ENCODE peak calls at places on chromosome 16, in four cellular contexts. One of them, this sample, is unnamed.

GRCh38 chr16:69327585-69328310 is 2.6 kb downstream of the PDF start:
- DNase-seq in GM23248: no peak
- DNase-seq in neural progenitor cell: no peak
- DNase-seq in Peyer's patch: no peak
- DNase-seq in this sample: no peak

GRCh38 chr16:69187387-69187890 is 475 bp downstream of the SNTB2 start:
- DNase-seq in GM23248: peak; percentile 73
- DNase-seq in neural progenitor cell: peak; percentile 78
- DNase-seq in Peyer's patch: peak; percentile 77
- DNase-seq in this sample: peak; percentile 39

GRCh38 chr16:775236-775796 is 12.9 kb downstream of the RPUSD1 start:
- DNase-seq in GM23248: no peak
- DNase-seq in neural progenitor cell: no peak
- DNase-seq in Peyer's patch: no peak
- DNase-seq in this sample: no peak

GRCh38 chr16:77732241-77732946 is 10.1 kb downstream of the NUDT7 start:
- DNase-seq in Peyer's patch: no peak
- DNase-seq in GM23248: peak; percentile 74
- DNase-seq in neural progenitor cell: no peak
- DNase-seq in this sample: no peak

GRCh38 chr16:67248401-67249177 is at the start of gene SLC9A5:
- DNase-seq in Peyer's patch: peak; percentile 54
- DNase-seq in GM23248: peak; percentile 65
- DNase-seq in neural progenitor cell: peak; percentile 71
- DNase-seq in this sample: peak; percentile 51

GRCh38 chr16:14409563-14409962 is 220.5 kb downstream of the PARN start:
- DNase-seq in Peyer's patch: no peak
- DNase-seq in neural progenitor cell: no peak
- DNase-seq in GM23248: peak; percentile 94
- DNase-seq in this sample: no peak

GRCh38 chr16:12314786-12315185 is 338.3 kb downstream of the SNX29 start:
- DNase-seq in Peyer's patch: no peak
- DNase-seq in GM23248: peak; percentile 14
- DNase-seq in neural progenitor cell: no peak
- DNase-seq in this sample: peak; percentile 70

GRCh38 chr16:53507464-53508180 is 4.6 kb upstream of the AKTIP start:
- DNase-seq in GM23248: no peak
- DNase-seq in Peyer's patch: no peak
- DNase-seq in neural progenitor cell: no peak
- DNase-seq in this sample: no peak

GRCh38 chr16:89115216-89115949 is 21.7 kb downstream of the ACSF3 start:
- DNase-seq in Peyer's patch: peak; percentile 57
- DNase-seq in neural progenitor cell: no peak
- DNase-seq in GM23248: no peak
- DNase-seq in this sample: peak; percentile 51

GRCh38 chr16:16062023-16062932 is 112.9 kb downstream of the ABCC1 start:
- DNase-seq in Peyer's patch: no peak
- DNase-seq in neural progenitor cell: peak; percentile 11
- DNase-seq in GM23248: no peak
- DNase-seq in this sample: no peak

GRCh38 chr16:89829630-89830437 is 1.6 kb downstream of the SPIRE2 start:
- DNase-seq in GM23248: no peak
- DNase-seq in neural progenitor cell: no peak
- DNase-seq in Peyer's patch: no peak
- DNase-seq in this sample: no peak

GRCh38 chr16:1162701-1163566 is 10.0 kb downstream of the CACNA1H start:
- DNase-seq in neural progenitor cell: no peak
- DNase-seq in GM23248: no peak
- DNase-seq in Peyer's patch: no peak
- DNase-seq in this sample: no peak

GRCh38 chr16:23949630-23950290 is 114.0 kb downstream of the PRKCB start:
- DNase-seq in Peyer's patch: peak; percentile 53
- DNase-seq in neural progenitor cell: no peak
- DNase-seq in GM23248: no peak
- DNase-seq in this sample: no peak

GRCh38 chr16:1003551-1004347 is 22.2 kb downstream of the SOX8 start:
- DNase-seq in Peyer's patch: no peak
- DNase-seq in neural progenitor cell: no peak
- DNase-seq in GM23248: peak; percentile 50
- DNase-seq in this sample: no peak

GRCh38 chr16:69188716-69189115 is 1.8 kb downstream of the SNTB2 start:
- DNase-seq in Peyer's patch: no peak
- DNase-seq in GM23248: peak; percentile 43
- DNase-seq in neural progenitor cell: peak; percentile 22
- DNase-seq in this sample: peak; percentile 10

GRCh38 chr16:81885976-81886586 is 107.0 kb downstream of the PLCG2 start:
- DNase-seq in Peyer's patch: no peak
- DNase-seq in neural progenitor cell: peak; percentile 60
- DNase-seq in GM23248: peak; percentile 56
- DNase-seq in this sample: peak; percentile 53

GRCh38 chr16:73671102-73671501 is 623.2 kb upstream of the ZFHX3 start:
- DNase-seq in neural progenitor cell: peak; percentile 21
- DNase-seq in GM23248: no peak
- DNase-seq in Peyer's patch: no peak
- DNase-seq in this sample: no peak

GRCh38 chr16:27795992-27796614 is 246.2 kb downstream of the KATNIP start:
- DNase-seq in GM23248: peak; percentile 55
- DNase-seq in Peyer's patch: no peak
- DNase-seq in neural progenitor cell: peak; percentile 85
- DNase-seq in this sample: peak; percentile 71

GRCh38 chr16:26987631-26988030 is 79.1 kb upstream of the C16orf82 start:
- DNase-seq in GM23248: peak; percentile 73
- DNase-seq in neural progenitor cell: no peak
- DNase-seq in Peyer's patch: no peak
- DNase-seq in this sample: no peak

GRCh38 chr16:22300427-22301071 is 3.3 kb downstream of the POLR3E start:
- DNase-seq in GM23248: peak; percentile 85
- DNase-seq in neural progenitor cell: peak; percentile 69
- DNase-seq in Peyer's patch: peak; percentile 80
- DNase-seq in this sample: peak; percentile 48

GRCh38 chr16:66523861-66524354 is 26.0 kb downstream of the TK2 start:
- DNase-seq in neural progenitor cell: no peak
- DNase-seq in Peyer's patch: peak; percentile 47
- DNase-seq in GM23248: no peak
- DNase-seq in this sample: no peak

GRCh38 chr16:57383276-57384247 is 11.3 kb downstream of the CX3CL1 start:
- DNase-seq in GM23248: peak; percentile 43
- DNase-seq in Peyer's patch: no peak
- DNase-seq in neural progenitor cell: no peak
- DNase-seq in this sample: no peak

GRCh38 chr16:3375680-3376079 is 20.0 kb downstream of the OR2C1 start:
- DNase-seq in GM23248: no peak
- DNase-seq in neural progenitor cell: no peak
- DNase-seq in Peyer's patch: no peak
- DNase-seq in this sample: no peak

GRCh38 chr16:58176608-58177346 is 21.1 kb downstream of the CSNK2A2 start:
- DNase-seq in Peyer's patch: no peak
- DNase-seq in GM23248: no peak
- DNase-seq in neural progenitor cell: no peak
- DNase-seq in this sample: no peak

GRCh38 chr16:55324491-55325447 is 766 bp downstream of the IRX6 start:
- DNase-seq in neural progenitor cell: peak; percentile 56
- DNase-seq in GM23248: peak; percentile 10
- DNase-seq in Peyer's patch: no peak
- DNase-seq in this sample: peak; percentile 94

GRCh38 chr16:1082952-1083675 is 10.6 kb downstream of the SSTR5 start:
- DNase-seq in neural progenitor cell: no peak
- DNase-seq in GM23248: no peak
- DNase-seq in Peyer's patch: no peak
- DNase-seq in this sample: no peak

GRCh38 chr16:8804313-8804712 is 6.7 kb downstream of the PMM2 start:
- DNase-seq in GM23248: no peak
- DNase-seq in Peyer's patch: no peak
- DNase-seq in neural progenitor cell: no peak
- DNase-seq in this sample: no peak

GRCh38 chr16:22413819-22414218 is 39.4 kb upstream of the CDR2 start:
- DNase-seq in Peyer's patch: no peak
- DNase-seq in neural progenitor cell: no peak
- DNase-seq in GM23248: no peak
- DNase-seq in this sample: no peak

GRCh38 chr16:68375801-68376536 is 65.2 kb downstream of the PRMT7 start:
- DNase-seq in neural progenitor cell: peak; percentile 75
- DNase-seq in GM23248: no peak
- DNase-seq in Peyer's patch: no peak
- DNase-seq in this sample: no peak

GRCh38 chr16:30511509-30511908 is 14.9 kb downstream of the ZNF768 start:
- DNase-seq in neural progenitor cell: no peak
- DNase-seq in GM23248: no peak
- DNase-seq in Peyer's patch: no peak
- DNase-seq in this sample: no peak

GRCh38 chr16:66487580-66488235 is 60.6 kb downstream of the BEAN1 start:
- DNase-seq in neural progenitor cell: no peak
- DNase-seq in GM23248: peak; percentile 24
- DNase-seq in Peyer's patch: peak; percentile 16
- DNase-seq in this sample: no peak

GRCh38 chr16:79970551-79971236 is 370.2 kb upstream of the MAF start:
- DNase-seq in Peyer's patch: no peak
- DNase-seq in neural progenitor cell: no peak
- DNase-seq in GM23248: peak; percentile 3
- DNase-seq in this sample: no peak

DNA sequence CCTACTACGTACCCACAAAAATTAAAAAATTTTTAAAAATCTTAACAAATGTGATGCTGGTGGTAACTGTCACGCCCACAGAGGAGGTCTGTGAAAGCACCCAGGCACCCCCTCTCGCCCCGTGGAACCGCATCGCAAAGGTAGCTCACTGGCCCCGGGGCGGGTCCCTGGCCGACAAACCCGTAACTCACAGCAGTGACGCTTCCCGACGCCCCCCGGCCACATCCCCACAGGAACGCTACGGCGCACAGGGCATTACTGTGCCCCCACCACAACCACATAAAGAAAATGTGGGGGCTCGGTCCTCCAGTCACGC is 366 bp downstream of the ANKS3 start:
- DNase-seq in GM23248: peak; percentile 36
- DNase-seq in Peyer's patch: no peak
- DNase-seq in neural progenitor cell: no peak
- DNase-seq in this sample: no peak
- H3K27ac ChIP-seq in GM23248: peak overlapping the region; percentile 29
- H3K27ac ChIP-seq in Peyer's patch: peak overlapping the region; percentile 80
- H3K27ac ChIP-seq in neural progenitor cell: peak overlapping the region; percentile 47
- H3K27ac ChIP-seq in this sample: peak overlapping the region; percentile 19

DNA sequence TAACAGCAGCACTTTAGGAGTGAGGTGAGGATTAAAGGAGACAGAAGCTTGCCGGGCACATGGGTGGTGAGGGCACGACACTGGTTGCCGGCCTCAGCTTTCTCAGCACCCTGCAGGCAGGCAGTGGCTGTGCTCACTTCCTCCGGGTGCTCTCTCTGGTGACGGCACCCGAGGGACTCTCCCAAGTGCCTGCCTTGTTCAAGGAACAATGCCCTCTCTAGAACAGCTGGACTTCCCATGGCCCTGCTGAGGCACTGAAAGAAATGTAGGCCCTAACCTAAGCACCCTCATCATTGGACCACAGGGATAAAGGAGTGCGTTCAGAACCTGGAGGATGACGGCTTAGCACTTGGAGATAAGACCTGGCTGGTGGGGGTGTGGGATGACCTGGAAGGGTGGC is 72.7 kb downstream of the N4BP1 start:
- DNase-seq in neural progenitor cell: no peak
- DNase-seq in Peyer's patch: no peak
- DNase-seq in GM23248: no peak
- DNase-seq in this sample: no peak
- H3K27ac ChIP-seq in neural progenitor cell: no peak overlapping the region
- H3K27ac ChIP-seq in Peyer's patch: peak overlapping the region; percentile 55
- H3K27ac ChIP-seq in GM23248: no peak overlapping the region
- H3K27ac ChIP-seq in this sample: peak overlapping the region; percentile 86

GRCh38 chr16:72369273-72369672 is 197.3 kb upstream of the PMFBP1 start:
- DNase-seq in Peyer's patch: no peak
- DNase-seq in GM23248: no peak
- DNase-seq in neural progenitor cell: no peak
- DNase-seq in this sample: no peak

GRCh38 chr16:72367841-72368240 is 195.9 kb upstream of the PMFBP1 start:
- DNase-seq in GM23248: peak; percentile 32
- DNase-seq in Peyer's patch: no peak
- DNase-seq in neural progenitor cell: no peak
- DNase-seq in this sample: no peak

GRCh38 chr16:72372646-72373045 is 200.7 kb upstream of the PMFBP1 start:
- DNase-seq in GM23248: no peak
- DNase-seq in Peyer's patch: no peak
- DNase-seq in neural progenitor cell: no peak
- DNase-seq in this sample: no peak

GRCh38 chr16:72371307-72372081 is 199.5 kb upstream of the PMFBP1 start:
- DNase-seq in GM23248: peak; percentile 50
- DNase-seq in Peyer's patch: no peak
- DNase-seq in neural progenitor cell: peak; percentile 83
- DNase-seq in this sample: no peak

DNA sequence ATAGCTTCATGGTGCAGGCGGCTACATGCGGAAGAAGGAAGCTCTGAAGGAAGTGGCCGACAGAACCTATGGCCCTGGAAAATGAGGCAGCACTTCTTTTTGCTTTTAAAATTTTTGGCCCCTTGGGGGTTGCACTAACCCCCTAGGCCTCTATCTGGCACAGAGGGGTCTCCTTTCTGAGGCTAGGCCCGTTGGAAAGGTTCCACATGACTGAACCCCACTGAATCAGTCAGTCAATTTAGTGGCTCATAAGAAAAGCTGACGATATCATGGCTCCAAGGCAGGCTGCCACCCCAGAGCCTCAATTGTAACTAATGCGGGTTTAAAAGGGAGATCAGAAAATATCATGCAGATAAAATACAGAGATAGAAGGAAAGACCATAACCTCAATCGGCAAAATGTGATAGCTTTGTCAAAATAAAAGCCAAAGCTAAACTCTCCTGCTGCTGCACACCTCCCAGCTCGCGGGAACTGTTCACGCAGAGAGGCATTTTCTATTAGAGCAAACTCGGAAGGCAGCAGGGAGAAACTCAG is 200.2 kb upstream of the PMFBP1 start:
- DNase-seq in GM23248: no peak
- DNase-seq in neural progenitor cell: peak; percentile 4
- DNase-seq in Peyer's patch: no peak
- DNase-seq in this sample: no peak
- H3K27ac ChIP-seq in GM23248: no peak overlapping the region
- H3K27ac ChIP-seq in neural progenitor cell: no peak overlapping the region
- H3K27ac ChIP-seq in Peyer's patch: no peak overlapping the region
- H3K27ac ChIP-seq in this sample: no peak overlapping the region

DNA sequence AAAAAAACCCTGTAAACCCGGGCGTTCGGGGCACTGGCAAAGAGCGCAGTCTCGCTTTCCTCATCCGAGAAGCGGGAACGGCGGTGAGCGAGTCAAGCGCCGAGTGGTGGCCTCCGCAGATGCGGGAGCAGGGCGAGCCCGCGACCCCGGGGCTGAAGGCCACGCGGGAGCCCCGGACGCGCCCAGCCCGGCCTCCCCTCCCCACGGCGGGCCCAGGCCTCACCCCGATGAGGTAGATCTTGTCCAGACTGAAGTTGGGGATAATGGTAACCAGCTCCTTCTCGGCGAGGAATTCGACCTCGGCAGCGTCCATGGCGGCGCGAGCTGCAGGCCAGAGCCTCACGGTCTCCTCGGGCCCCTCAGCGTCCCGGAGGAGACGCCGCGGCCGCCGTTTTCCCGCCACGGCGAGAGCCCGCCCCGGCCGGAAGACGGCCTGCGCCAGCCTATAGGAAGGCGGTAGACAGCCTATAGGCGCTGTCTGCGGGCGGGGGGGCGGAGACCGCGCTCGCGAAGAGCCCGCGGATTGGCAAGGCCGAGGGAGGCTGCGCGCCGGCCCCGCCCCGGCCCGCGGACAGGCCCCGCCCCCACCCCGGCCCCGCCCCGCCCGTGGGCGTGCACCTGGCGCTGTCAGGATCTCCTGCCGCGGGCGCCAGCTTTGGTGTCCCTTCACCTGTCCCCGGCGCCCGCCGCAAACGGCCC is at the start of gene GINS2:
- DNase-seq in Peyer's patch: peak; percentile 96
- DNase-seq in GM23248: peak; percentile 96
- DNase-seq in neural progenitor cell: peak; percentile 98
- DNase-seq in this sample: peak; percentile 88
- H3K27ac ChIP-seq in Peyer's patch: peak within 1 kb of the TSS; percentile 19
- H3K27ac ChIP-seq in GM23248: no peak within 1 kb of the TSS
- H3K27ac ChIP-seq in neural progenitor cell: no peak within 1 kb of the TSS
- H3K27ac ChIP-seq in this sample: peak within 1 kb of the TSS; percentile 88

This sample was measured in SJCRH30.